ENCODE peak calls at places on chromosomes 12 and 14, in six cellular contexts. Z is substantia nigra; E is neural progenitor cell; Y is OCI-LY7; U is PC-9; G is CD4-positive, alpha-beta memory T cell. X is an unnamed sample.

GRCh38 chr12:92216092-92216491 is 70.4 kb upstream of the BTG1 start:
- DNase-seq in Z (no peak), Y (no peak), E (no peak), U (no peak), G (no peak), X (no peak)

GRCh38 chr14:104434214-104435076 is 145.1 kb upstream of the C14orf180 start:
- DNase-seq in G (no peak), Y (no peak), U (no peak), Z (no peak), E (no peak), X (no peak)

GRCh38 chr14:92516966-92517350 is 3.4 kb downstream of the RIN3 start:
- DNase-seq in U (no peak), Z (no peak), G (no peak), Y (no peak), E (no peak), X (no peak)

GRCh38 chr14:24430143-24430681 is 458 bp downstream of the KHNYN start:
- DNase-seq in Y (peak), U (peak), Z (peak), E (peak), G (peak), X (no peak)

GRCh38 chr14:99853206-99853605 is 60.0 kb downstream of the EML1 start:
- DNase-seq in G (no peak), Y (no peak), U (no peak), Z (no peak), E (no peak), X (no peak)

GRCh38 chr14:52895000-52895399 is 55.9 kb downstream of the FERMT2 start:
- DNase-seq in Z (no peak), E (no peak), G (peak), Y (no peak), U (no peak), X (no peak)

GRCh38 chr14:75432406-75432805 is 4.6 kb downstream of the JDP2 start:
- DNase-seq in E (no peak), G (no peak), U (no peak), Y (no peak), Z (no peak), X (no peak)

GRCh38 chr12:62827042-62827441 is 107.9 kb downstream of the PPM1H start:
- DNase-seq in Z (no peak), G (no peak), U (no peak), Y (no peak), E (no peak), X (no peak)

GRCh38 chr12:15801770-15802393 is 12.7 kb upstream of the EPS8 start:
- DNase-seq in G (no peak), Z (no peak), E (no peak), U (peak), Y (no peak), X (peak)

GRCh38 chr14:56949828-56950227 is 139.5 kb upstream of the OTX2 start:
- DNase-seq in Y (no peak), E (no peak), G (no peak), U (no peak), Z (no peak), X (no peak)

GRCh38 chr14:77543240-77543551 is 44.6 kb upstream of the ISM2 start:
- DNase-seq in Z (no peak), U (no peak), Y (no peak), G (no peak), E (no peak), X (no peak)

GRCh38 chr12:71405884-71406283 is 33.7 kb upstream of the LGR5 start:
- DNase-seq in G (no peak), E (no peak), Y (no peak), U (no peak), Z (no peak), X (no peak)

GRCh38 chr12:12902036-12902435 is 10.7 kb downstream of the GPRC5A start:
- DNase-seq in E (no peak), Z (no peak), U (no peak), G (no peak), Y (no peak), X (no peak)
- H3K27ac ChIP-seq in E (no peak), Z (no peak), U (peak), G (no peak), Y (no peak), X (peak)

GRCh38 chr12:47939009-47939601 is 24.3 kb upstream of the TMEM106C start:
- DNase-seq in U (no peak), G (no peak), E (no peak), Z (no peak), Y (no peak), X (no peak)
- H3K27ac ChIP-seq in U (no peak), G (no peak), E (no peak), Z (no peak), Y (no peak), X (no peak)

GRCh38 chr12:12333980-12334709 is 15.9 kb downstream of the MANSC1 start:
- DNase-seq in U (peak), Y (peak), E (peak), Z (peak), G (peak), X (no peak)

GRCh38 chr12:12336511-12336910 is 13.5 kb downstream of the MANSC1 start:
- DNase-seq in Y (no peak), U (no peak), E (no peak), Z (no peak), G (no peak), X (no peak)

GRCh38 chr12:12336049-12336411 is 14.0 kb downstream of the MANSC1 start:
- DNase-seq in E (no peak), U (peak), G (no peak), Y (no peak), Z (no peak), X (no peak)

GRCh38 chr12:12333407-12333831 is 16.6 kb downstream of the MANSC1 start:
- DNase-seq in G (no peak), Y (no peak), U (peak), E (no peak), Z (no peak), X (peak)

DNA sequence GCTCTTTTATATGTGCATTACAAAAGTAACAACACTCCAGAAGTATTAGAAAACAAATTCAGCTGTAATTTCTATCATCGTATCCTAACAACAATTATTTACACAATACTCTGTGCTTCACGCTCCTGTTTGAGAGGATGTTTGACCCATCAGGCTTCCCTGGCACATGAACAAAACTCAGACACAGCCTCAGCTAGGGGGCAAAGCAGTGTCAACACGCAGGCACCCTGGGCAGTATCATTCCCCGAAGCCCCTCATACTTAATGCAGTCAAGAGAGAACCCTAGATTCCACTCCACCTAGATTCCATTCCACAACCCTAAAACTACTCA is 15.4 kb downstream of the MANSC1 start:
- DNase-seq in Z (no peak), U (no peak), E (no peak), Y (no peak), G (no peak), X (no peak)
- H3K27ac ChIP-seq in Z (no peak), U (no peak), E (no peak), Y (no peak), G (no peak), X (no peak)

DNA sequence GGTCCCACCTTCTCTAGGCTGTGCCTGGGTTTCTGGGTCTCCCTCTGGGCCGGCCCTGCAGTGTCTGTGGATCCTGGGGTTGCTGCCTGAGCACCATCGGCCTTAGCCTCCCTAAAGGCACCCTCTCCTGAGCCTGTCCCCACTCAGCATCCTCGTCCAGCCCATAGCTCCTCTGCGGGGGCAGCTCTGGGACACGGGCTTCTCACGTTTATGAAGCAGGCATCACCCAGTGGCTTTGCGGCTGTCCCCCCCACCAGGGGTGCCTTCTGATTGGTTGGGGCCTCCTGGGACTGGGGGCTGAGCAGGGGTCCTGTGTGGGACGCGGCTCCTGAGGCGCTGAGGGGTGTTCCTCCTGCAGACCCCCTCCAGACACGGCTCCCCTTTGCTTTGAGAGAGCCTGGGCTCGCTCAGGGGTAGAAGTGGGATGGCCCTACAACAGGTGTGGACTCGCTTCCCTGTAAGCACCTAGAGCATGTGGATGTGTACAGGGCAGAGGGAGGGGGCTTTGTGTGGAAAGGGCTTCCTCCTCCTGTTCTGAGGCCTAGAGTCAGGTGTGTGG is 10.7 kb downstream of the ULK1 start:
- DNase-seq in G (no peak), Y (no peak), U (no peak), Z (no peak), E (no peak), X (no peak)
- H3K27ac ChIP-seq in G (no peak), Y (no peak), U (no peak), Z (no peak), E (no peak), X (no peak)

GRCh38 chr14:22887990-22888378 is 5.0 kb downstream of the REM2 start:
- DNase-seq in Y (peak), Z (no peak), G (no peak), U (no peak), E (no peak), X (no peak)
- H3K27ac ChIP-seq in Y (peak), Z (no peak), G (peak), U (no peak), E (no peak), X (peak)

DNA sequence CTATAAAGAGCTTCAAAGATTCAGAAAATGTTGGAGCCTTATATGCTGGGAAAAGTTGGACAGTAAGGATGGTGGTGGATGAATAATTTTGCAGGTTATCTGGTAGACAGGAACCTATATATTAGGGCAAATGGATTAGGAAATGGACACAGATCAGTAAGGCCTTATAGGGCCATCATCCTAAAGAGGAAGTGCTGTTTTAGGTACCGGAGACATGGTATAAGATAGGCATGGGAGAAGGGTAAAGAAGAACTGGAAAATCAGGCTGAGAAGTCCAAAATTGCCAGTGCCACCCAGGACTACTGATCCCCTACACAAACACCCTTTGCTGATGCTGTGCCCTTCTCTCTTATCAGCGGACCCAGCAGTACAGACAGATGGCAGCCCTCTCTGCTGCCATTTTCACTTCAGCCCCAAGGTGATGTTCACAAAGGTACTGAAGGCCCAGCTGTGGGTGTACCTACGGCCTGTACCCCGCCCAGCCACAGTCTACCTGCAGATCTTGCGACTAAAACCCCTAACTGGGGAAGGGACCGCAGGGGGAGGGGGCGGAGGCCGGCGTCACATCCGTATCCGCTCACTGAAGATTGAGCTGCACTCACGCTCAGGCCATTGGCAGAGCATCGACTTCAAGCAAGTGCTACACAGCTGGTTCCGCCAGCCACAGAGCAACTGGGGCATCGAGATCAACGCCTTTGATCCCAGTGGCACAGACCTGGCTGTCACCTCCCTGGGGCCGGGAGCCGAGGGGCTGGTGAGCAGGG is 5.5 kb downstream of the GDF11 start:
- DNase-seq in G (no peak), U (no peak), Z (no peak), E (no peak), Y (no peak), X (no peak)
- H3K27ac ChIP-seq in G (no peak), U (no peak), Z (no peak), E (no peak), Y (no peak), X (no peak)

DNA sequence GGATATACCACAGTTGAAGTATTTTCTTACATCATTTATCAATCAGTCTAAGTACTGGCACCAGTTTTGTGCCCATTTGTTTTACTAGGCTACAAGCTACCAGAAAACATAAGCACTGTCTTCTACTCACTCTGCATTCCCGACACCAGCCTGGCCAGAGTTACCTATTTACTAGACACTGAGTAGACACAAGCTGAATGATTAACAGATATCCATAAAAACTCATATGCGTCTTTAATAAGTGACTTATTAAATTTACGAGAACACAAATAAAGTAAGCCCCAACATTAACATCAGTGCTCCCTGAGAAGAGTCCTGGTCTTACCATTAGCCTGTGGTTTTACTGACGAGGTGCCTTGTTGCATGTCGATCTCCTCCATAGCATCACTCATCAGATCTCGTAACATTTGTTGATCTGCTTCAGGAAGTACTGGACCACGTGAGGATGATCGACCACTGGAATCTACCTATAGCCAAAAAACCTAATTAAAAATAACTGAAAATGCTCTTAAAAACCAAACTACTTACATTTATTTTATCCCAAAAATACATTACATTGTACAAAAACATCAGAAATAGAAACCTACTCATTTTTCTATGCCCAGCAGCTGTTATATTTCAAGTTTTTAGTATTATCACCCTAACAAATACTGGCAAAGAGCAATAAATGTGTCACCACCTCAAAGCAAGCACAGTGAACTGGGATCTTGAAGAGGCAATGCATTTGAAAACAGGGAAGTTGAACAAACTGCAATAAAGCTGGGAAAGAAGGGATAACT is 53.3 kb downstream of the BDKRB1 start:
- DNase-seq in U (no peak), Y (no peak), Z (no peak), E (no peak), G (no peak), X (no peak)
- H3K27ac ChIP-seq in U (no peak), Y (no peak), Z (no peak), E (no peak), G (no peak), X (no peak)

GRCh38 chr12:125540580-125541204 is 475.5 kb downstream of the AACS start:
- DNase-seq in U (no peak), E (no peak), G (no peak), Y (peak), Z (no peak), X (no peak)

GRCh38 chr12:125549836-125550235 is 484.6 kb downstream of the AACS start:
- DNase-seq in E (no peak), Y (peak), U (no peak), G (no peak), Z (no peak), X (no peak)

GRCh38 chr12:125549171-125549570 is 483.9 kb downstream of the AACS start:
- DNase-seq in Y (no peak), U (no peak), Z (no peak), G (no peak), E (no peak), X (no peak)

DNA sequence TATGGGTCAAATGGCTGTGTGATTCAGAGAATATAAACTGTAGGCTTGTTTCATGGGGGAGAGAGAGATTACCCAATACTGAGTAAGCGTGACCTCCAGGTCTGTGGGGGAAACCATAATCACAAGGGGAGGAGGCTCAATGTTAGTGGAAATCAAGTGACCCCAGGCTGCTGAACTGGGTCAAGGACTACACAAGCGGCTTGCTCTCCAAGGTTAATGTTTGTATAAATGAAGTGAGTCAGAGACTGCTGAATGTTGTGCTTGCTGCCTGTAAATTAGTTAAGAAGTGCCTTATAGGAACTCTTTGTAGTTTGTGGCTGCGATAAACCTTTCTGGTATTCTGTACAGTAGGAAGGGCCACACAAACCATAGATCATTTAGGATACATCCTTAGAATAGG is 479.7 kb downstream of the AACS start:
- DNase-seq in U (no peak), Y (no peak), Z (no peak), G (no peak), E (no peak), X (no peak)
- H3K27ac ChIP-seq in U (no peak), Y (no peak), Z (no peak), G (no peak), E (no peak), X (no peak)

GRCh38 chr12:105644770-105645169 is 314.3 kb downstream of the C12orf75 start:
- DNase-seq in Z (no peak), G (no peak), Y (no peak), U (no peak), E (no peak), X (no peak)

GRCh38 chr12:105637470-105637869 is 307.0 kb downstream of the C12orf75 start:
- DNase-seq in G (no peak), Y (no peak), Z (no peak), E (no peak), U (no peak), X (no peak)

GRCh38 chr12:105641742-105642141 is 311.3 kb downstream of the C12orf75 start:
- DNase-seq in G (no peak), U (no peak), E (no peak), Y (no peak), Z (no peak), X (no peak)

GRCh38 chr12:105640780-105641179 is 310.3 kb downstream of the C12orf75 start:
- DNase-seq in E (peak), G (no peak), Y (no peak), Z (no peak), U (no peak), X (no peak)
- H3K27ac ChIP-seq in E (no peak), G (no peak), Y (no peak), Z (no peak), U (no peak), X (no peak)

GRCh38 chr12:49055978-49056754 is 4.4 kb downstream of the KMT2D start:
- DNase-seq in Y (peak), U (no peak), G (peak), E (peak), Z (peak), X (no peak)

GRCh38 chr12:49059385-49060232 is 985 bp downstream of the KMT2D start:
- DNase-seq in Y (peak), E (peak), U (peak), Z (no peak), G (no peak), X (no peak)

GRCh38 chr12:49058366-49059062 is 2.1 kb downstream of the KMT2D start:
- DNase-seq in U (no peak), E (peak), Y (no peak), G (no peak), Z (no peak), X (no peak)

GRCh38 chr12:49059063-49059384 is 1.6 kb downstream of the KMT2D start:
- DNase-seq in U (no peak), Y (no peak), Z (no peak), G (no peak), E (no peak), X (no peak)

GRCh38 chr12:49057888-49058287 is 2.7 kb downstream of the KMT2D start:
- DNase-seq in E (peak), G (no peak), U (no peak), Z (no peak), Y (no peak), X (no peak)
- H3K27ac ChIP-seq in E (no peak), G (peak), U (no peak), Z (peak), Y (peak), X (no peak)

X was measured in epithelial cell of prostate.